ENCODE peak calls at places on chromosomes 6 and 20, in six cellular contexts. F is HepG2, O is GM20000, J is IMR-90, V is heart right ventricle, M is BE2C. E is an unnamed sample.

GRCh38 chr6:15642276-15642675 is 20.6 kb downstream of the DTNBP1 start:
- DNase-seq in F (peak; percentile 21), O (no peak), J (no peak), V (no peak), M (no peak), E (no peak)

GRCh38 chr6:77715588-77715987 is 62.7 kb downstream of the MEI4 start:
- DNase-seq in F (no peak), O (no peak), J (no peak), V (no peak), M (no peak), E (no peak)

GRCh38 chr6:20569000-20569610 is 34.8 kb downstream of the CDKAL1 start:
- DNase-seq in F (no peak), O (no peak), J (peak; percentile 37), V (no peak), M (no peak), E (peak; percentile 66)

GRCh38 chr6:126027601-126028000 is 41.3 kb downstream of the TRMT11 start:
- DNase-seq in F (no peak), O (no peak), J (peak; percentile 22), V (no peak), M (no peak), E (no peak)

GRCh38 chr6:110408891-110409290 is 6.5 kb downstream of the DDO start:
- DNase-seq in F (no peak), O (no peak), J (no peak), V (no peak), M (peak; percentile 78), E (no peak)

GRCh38 chr6:7541175-7542064 is at the start of gene DSP:
- DNase-seq in F (peak; percentile 96), O (peak; percentile 57), J (no peak), V (peak; percentile 76), M (no peak), E (peak; percentile 84)

GRCh38 chr6:53691667-53692133 is 26.1 kb upstream of the KLHL31 start:
- DNase-seq in F (no peak), O (no peak), J (no peak), V (no peak), M (no peak), E (peak; percentile 30)

GRCh38 chr6:43817192-43817591 is 47.2 kb downstream of the VEGFA start:
- DNase-seq in F (peak; percentile 72), O (peak; percentile 41), J (peak; percentile 31), V (peak; percentile 52), M (peak; percentile 72), E (no peak)

GRCh38 chr6:168139121-168139520 is 60.1 kb upstream of the FRMD1 start:
- DNase-seq in F (no peak), O (no peak), J (no peak), V (no peak), M (no peak), E (no peak)

GRCh38 chr6:90021701-90022100 is 127.4 kb downstream of the GJA10 start:
- DNase-seq in F (no peak), O (no peak), J (no peak), V (no peak), M (no peak), E (no peak)

GRCh38 chr20:50366270-50367103 is 143.7 kb upstream of the PTPN1 start:
- DNase-seq in F (peak; percentile 100), O (no peak), J (peak; percentile 75), V (peak; percentile 37), M (peak; percentile 92), E (peak; percentile 31)

GRCh38 chr6:33410711-33411631 is at the start of gene PHF1:
- DNase-seq in F (no peak), O (peak; percentile 92), J (peak; percentile 80), V (peak; percentile 75), M (no peak), E (peak; percentile 63)
- TF ChIP-seq CTCF in F (peak; percentile 34), O (no peak), J (no peak), V (peak; percentile 39), M (no peak), E (peak; percentile 22)

GRCh38 chr20:59006167-59006863 is 739 bp downstream of the CTSZ start:
- DNase-seq in F (no peak), O (peak; percentile 44), J (no peak), V (no peak), M (no peak), E (no peak)
- TF ChIP-seq CTCF in F (no peak), O (no peak), J (no peak), V (no peak), M (no peak), E (no peak)

GRCh38 chr6:79646006-79646405 is 14.9 kb downstream of the SH3BGRL2 start:
- DNase-seq in F (no peak), O (no peak), J (no peak), V (no peak), M (no peak), E (no peak)
- TF ChIP-seq CTCF in F (peak; percentile 28), O (no peak), J (no peak), V (peak; percentile 11), M (peak; percentile 47), E (peak; percentile 21)

DNA sequence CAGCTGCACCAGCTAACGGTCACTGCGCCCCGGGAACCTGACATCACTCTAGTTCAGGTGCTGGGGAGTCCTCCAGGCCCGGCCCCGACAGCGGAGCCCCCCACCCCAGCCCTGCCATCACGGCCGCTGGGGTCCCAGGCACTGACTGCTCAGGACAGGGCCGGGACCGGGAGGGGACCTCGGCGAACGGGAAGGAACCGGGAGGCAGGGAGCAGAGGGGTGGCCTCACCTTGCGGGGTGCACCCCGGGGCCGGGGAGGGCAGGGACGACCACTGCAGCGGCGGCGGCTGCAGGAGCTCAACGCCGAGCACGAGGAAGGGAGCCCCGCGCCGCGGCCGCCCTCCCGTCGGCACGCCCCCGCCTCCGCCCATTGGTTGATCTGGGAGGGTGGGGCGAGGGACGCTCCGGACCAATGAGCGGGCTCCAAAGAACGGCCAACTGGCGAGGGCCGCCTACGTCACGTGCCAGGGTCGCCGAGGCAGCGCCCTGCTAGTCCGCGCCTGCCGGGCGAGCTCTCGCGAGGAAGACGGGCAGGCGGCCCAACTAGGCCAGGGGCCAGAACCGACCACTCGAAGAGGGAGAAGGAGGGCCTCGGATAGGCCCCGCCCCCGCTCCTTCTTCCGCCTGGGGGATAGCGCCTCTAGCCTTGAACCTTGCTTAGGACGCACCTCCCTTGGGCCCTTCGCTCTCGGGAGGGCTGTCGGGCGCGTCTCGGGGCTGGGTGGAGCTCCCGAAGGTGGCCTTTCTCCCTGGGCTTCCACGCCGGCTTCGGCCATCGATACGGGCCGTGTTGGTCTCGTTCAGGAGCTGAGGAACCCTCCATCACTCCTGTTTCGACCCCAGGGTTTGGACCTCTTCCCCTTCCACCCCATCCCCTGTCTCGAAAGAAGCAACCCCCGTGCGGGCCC is at the start of gene ADISSP:
- DNase-seq in F (peak; percentile 99), O (peak; percentile 99), J (peak; percentile 98), V (peak; percentile 99), M (peak; percentile 100), E (peak; percentile 94)
- TF ChIP-seq CTCF in F (peak; percentile 74), O (no peak), J (peak; percentile 11), V (peak; percentile 24), M (peak; percentile 15), E (peak; percentile 43)